ENCODE peak calls at places on chromosomes 3 and 15, in seven cellular contexts. J, R, L, D, B, W and S are unnamed samples.
A peak's percentile ranks its signal among the peaks of the same experiment; 100 is the strongest.

GRCh38 chr3:101676219-101676764 is 640 bp downstream of the ZBTB11 start:
- DNase-seq in J (peak; percentile 96), R (peak; percentile 89), L (peak; percentile 98), D (peak; percentile 94), B (peak; percentile 78), W (peak; percentile 96), S (peak; percentile 96)

GRCh38 chr3:89108154-89108553 is 733 bp downstream of the EPHA3 start:
- DNase-seq in J (no peak), R (no peak), L (no peak), D (no peak), B (no peak), W (no peak), S (no peak)

GRCh38 chr3:194548346-194549321 is 61.8 kb upstream of the ATP13A3 start:
- DNase-seq in J (peak; percentile 65), R (no peak), L (no peak), D (no peak), B (no peak), W (no peak), S (no peak)

GRCh38 chr15:43086551-43086950 is 19.3 kb downstream of the UBR1 start:
- DNase-seq in J (peak; percentile 52), R (no peak), L (peak; percentile 7), D (no peak), B (no peak), W (no peak), S (no peak)

GRCh38 chr3:180229113-180229512 is 192.4 kb upstream of the PEX5L start:
- DNase-seq in J (no peak), R (no peak), L (peak; percentile 25), D (no peak), B (no peak), W (no peak), S (no peak)

GRCh38 chr3:114404590-114404989 is 110.8 kb downstream of the TIGIT start:
- DNase-seq in J (peak; percentile 52), R (no peak), L (no peak), D (no peak), B (no peak), W (no peak), S (no peak)

GRCh38 chr3:143306419-143306818 is 186.8 kb downstream of the CHST2 start:
- DNase-seq in J (no peak), R (no peak), L (no peak), D (no peak), B (no peak), W (no peak), S (no peak)

GRCh38 chr3:183809209-183809608 is 16.2 kb downstream of the MAP6D1 start:
- DNase-seq in J (no peak), R (no peak), L (no peak), D (no peak), B (no peak), W (no peak), S (no peak)

GRCh38 chr3:8524249-8524648 is 22.6 kb downstream of the LMCD1 start:
- DNase-seq in J (no peak), R (no peak), L (no peak), D (no peak), B (no peak), W (no peak), S (no peak)

GRCh38 chr3:167882057-167882667 is 146.6 kb downstream of the SERPINI1 start:
- DNase-seq in J (peak; percentile 51), R (no peak), L (peak; percentile 71), D (no peak), B (no peak), W (no peak), S (no peak)

GRCh38 chr15:34084086-34084485 is 17.6 kb downstream of the EMC7 start:
- DNase-seq in J (peak; percentile 67), R (no peak), L (no peak), D (no peak), B (no peak), W (no peak), S (peak; percentile 56)

GRCh38 chr15:39699531-39700110 is 83.0 kb downstream of the FSIP1 start:
- DNase-seq in J (no peak), R (no peak), L (no peak), D (no peak), B (no peak), W (no peak), S (no peak)

GRCh38 chr3:11391930-11392688 is 119.9 kb downstream of the ATG7 start:
- DNase-seq in J (peak; percentile 92), R (no peak), L (no peak), D (no peak), B (no peak), W (no peak), S (no peak)

GRCh38 chr15:29968099-29968892 is 114.5 kb upstream of the GOLGA8J start:
- DNase-seq in J (peak; percentile 31), R (no peak), L (peak; percentile 60), D (no peak), B (no peak), W (no peak), S (no peak)

GRCh38 chr3:137514853-137515252 is 249.3 kb upstream of the SOX14 start:
- DNase-seq in J (no peak), R (no peak), L (peak; percentile 47), D (no peak), B (no peak), W (no peak), S (no peak)

GRCh38 chr3:137509354-137510045 is 254.6 kb upstream of the SOX14 start:
- DNase-seq in J (no peak), R (no peak), L (no peak), D (no peak), B (no peak), W (no peak), S (no peak)

GRCh38 chr3:137511655-137512054 is 252.5 kb upstream of the SOX14 start:
- DNase-seq in J (no peak), R (no peak), L (peak; percentile 25), D (no peak), B (no peak), W (no peak), S (no peak)
- TF ChIP-seq CTCF in J (no peak), R (no peak), L (peak; percentile 51), D (no peak), B (no peak), W (no peak), S (no peak)

GRCh38 chr3:154421067-154421466 is 8.9 kb downstream of the GPR149 start:
- DNase-seq in J (no peak), R (no peak), L (peak; percentile 68), D (no peak), B (no peak), W (no peak), S (no peak)

GRCh38 chr3:154428369-154429206 is 1.4 kb downstream of the GPR149 start:
- DNase-seq in J (no peak), R (no peak), L (peak; percentile 72), D (no peak), B (no peak), W (no peak), S (no peak)

GRCh38 chr3:154427685-154428291 is 2.2 kb downstream of the GPR149 start:
- DNase-seq in J (no peak), R (no peak), L (peak; percentile 65), D (no peak), B (no peak), W (no peak), S (no peak)

DNA sequence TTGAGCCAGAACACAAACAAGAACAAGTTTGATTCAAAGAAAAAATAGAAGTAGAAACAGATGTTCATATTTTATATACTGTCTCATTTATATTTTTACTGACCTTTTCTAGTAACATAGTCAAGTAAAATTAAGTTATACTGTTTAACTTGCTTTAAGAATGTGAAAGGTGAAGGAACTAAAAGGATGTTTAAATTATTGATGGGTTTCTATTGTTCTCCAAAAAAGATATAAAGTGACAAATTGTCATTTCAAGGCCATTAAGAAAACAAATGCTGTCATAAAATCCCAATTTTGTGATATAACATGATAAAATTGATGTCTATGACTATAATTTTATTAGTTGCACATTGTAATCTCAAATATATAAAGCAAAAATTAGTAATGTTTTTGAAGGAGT is 7.3 kb downstream of the GPR149 start:
- DNase-seq in J (no peak), R (no peak), L (no peak), D (no peak), B (no peak), W (no peak), S (no peak)
- H3K4me1 ChIP-seq in J (no peaks in the 10 kb centered on the region), R (no peaks in the 10 kb centered on the region), L (peaks cover 12% of the 10 kb centered on the region), D (no peaks in the 10 kb centered on the region), B (no peaks in the 10 kb centered on the region), W (no peaks in the 10 kb centered on the region), S (no peaks in the 10 kb centered on the region)

GRCh38 chr3:190589326-190589725 is 75.4 kb downstream of the IL1RAP start:
- DNase-seq in J (no peak), R (no peak), L (no peak), D (no peak), B (no peak), W (no peak), S (no peak)

GRCh38 chr3:190591080-190591479 is 77.2 kb downstream of the IL1RAP start:
- DNase-seq in J (no peak), R (no peak), L (no peak), D (no peak), B (no peak), W (no peak), S (no peak)

GRCh38 chr3:190585771-190586630 is 72.1 kb downstream of the IL1RAP start:
- DNase-seq in J (peak; percentile 94), R (no peak), L (peak; percentile 63), D (no peak), B (no peak), W (no peak), S (no peak)

GRCh38 chr3:190582667-190583066 is 68.8 kb downstream of the IL1RAP start:
- DNase-seq in J (no peak), R (no peak), L (no peak), D (no peak), B (no peak), W (no peak), S (no peak)

DNA sequence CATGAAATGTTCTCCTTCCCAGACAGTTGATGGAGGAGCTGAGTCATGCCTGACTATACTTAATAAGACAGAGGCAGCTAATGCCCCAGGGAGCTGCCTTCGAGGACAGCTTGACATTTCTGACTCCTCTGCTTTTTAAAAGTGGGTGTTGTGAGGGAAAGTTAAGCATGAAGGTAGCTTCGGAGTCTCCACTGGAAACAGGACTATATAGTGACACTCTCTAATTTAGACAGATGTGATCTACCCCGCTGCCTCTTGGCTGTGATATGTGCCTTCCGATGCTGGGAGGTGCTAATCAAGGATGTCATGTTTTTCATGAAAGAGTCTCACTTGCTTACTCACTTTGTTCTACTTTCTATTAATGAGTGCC is 72.7 kb downstream of the IL1RAP start:
- DNase-seq in J (peak; percentile 71), R (no peak), L (no peak), D (no peak), B (no peak), W (no peak), S (no peak)
- H3K27ac ChIP-seq in J (peak overlapping the region; percentile 73), R (no peak overlapping the region), L (no peak overlapping the region), D (no peak overlapping the region), B (no peak overlapping the region), W (no peak overlapping the region), S (no peak overlapping the region)

GRCh38 chr3:197464794-197465193 is 91.0 kb downstream of the BDH1 start:
- DNase-seq in J (no peak), R (no peak), L (no peak), D (no peak), B (no peak), W (no peak), S (no peak)

GRCh38 chr3:197466586-197467399 is 89.0 kb downstream of the BDH1 start:
- DNase-seq in J (peak; percentile 78), R (no peak), L (no peak), D (no peak), B (no peak), W (no peak), S (no peak)

GRCh38 chr3:197465197-197465995 is 90.4 kb downstream of the BDH1 start:
- DNase-seq in J (no peak), R (no peak), L (no peak), D (no peak), B (no peak), W (no peak), S (no peak)

GRCh38 chr3:197468167-197468566 is 87.6 kb downstream of the BDH1 start:
- DNase-seq in J (no peak), R (no peak), L (no peak), D (no peak), B (no peak), W (no peak), S (no peak)

GRCh38 chr3:197465996-197466549 is 89.7 kb downstream of the BDH1 start:
- DNase-seq in J (peak; percentile 88), R (no peak), L (no peak), D (no peak), B (no peak), W (no peak), S (no peak)
- TF ChIP-seq CTCF in J (no peak), R (no peak), L (no peak), D (no peak), B (no peak), W (no peak), S (no peak)